ENCODE peak calls at places on chromosomes 7 and 10, in nine cellular contexts. N, L, O, X, C, Q, R, W and Z are unnamed samples.

GRCh38 chr7:83738436-83738835 is 89.5 kb upstream of the SEMA3E start:
- DNase-seq in N (no peak), L (no peak), O (no peak), X (no peak), C (no peak), Q (no peak), R (no peak), W (no peak), Z (no peak)

GRCh38 chr10:2541176-2541575 is 526.2 kb upstream of the PFKP start:
- DNase-seq in N (no peak), L (no peak), O (no peak), X (no peak), C (no peak), Q (no peak), R (no peak), W (no peak), Z (no peak)

GRCh38 chr10:80472234-80473095 is 18.4 kb downstream of the TSPAN14 start:
- DNase-seq in N (no peak), L (peak), O (no peak), X (no peak), C (peak), Q (no peak), R (no peak), W (no peak), Z (no peak)

GRCh38 chr10:17673517-17674051 is 29.6 kb downstream of the STAM start:
- DNase-seq in N (peak), L (no peak), O (no peak), X (no peak), C (peak), Q (no peak), R (peak), W (no peak), Z (peak)

GRCh38 chr7:134029-134428 is 58.3 kb upstream of the FAM20C start:
- DNase-seq in N (no peak), L (no peak), O (no peak), X (no peak), C (no peak), Q (no peak), R (no peak), W (no peak), Z (no peak)

GRCh38 chr7:112173214-112173905 is 32.8 kb downstream of the DOCK4 start:
- DNase-seq in N (no peak), L (no peak), O (no peak), X (no peak), C (no peak), Q (no peak), R (no peak), W (no peak), Z (no peak)

GRCh38 chr7:98874942-98875341 is 3.4 kb upstream of the TRRAP start:
- DNase-seq in N (no peak), L (no peak), O (peak), X (no peak), C (no peak), Q (no peak), R (no peak), W (no peak), Z (no peak)

GRCh38 chr7:143929224-143929920 is 5.7 kb upstream of the OR2F2 start:
- DNase-seq in N (no peak), L (no peak), O (no peak), X (no peak), C (peak), Q (no peak), R (no peak), W (no peak), Z (no peak)

GRCh38 chr10:49609283-49610014 is 661 bp upstream of the SLC18A3 start:
- DNase-seq in N (no peak), L (no peak), O (peak), X (no peak), C (no peak), Q (no peak), R (no peak), W (no peak), Z (no peak)

GRCh38 chr10:29709484-29710002 is 74.8 kb upstream of the SVIL start:
- DNase-seq in N (no peak), L (no peak), O (no peak), X (no peak), C (no peak), Q (no peak), R (no peak), W (no peak), Z (no peak)

GRCh38 chr10:97879241-97879640 is 29.6 kb downstream of the GOLGA7B start:
- DNase-seq in N (no peak), L (no peak), O (no peak), X (no peak), C (no peak), Q (no peak), R (no peak), W (no peak), Z (peak)

GRCh38 chr10:118471863-118472262 is 123.6 kb downstream of the PRLHR start:
- DNase-seq in N (no peak), L (no peak), O (no peak), X (no peak), C (peak), Q (no peak), R (no peak), W (no peak), Z (no peak)

GRCh38 chr7:8114175-8114574 is 145.6 kb downstream of the GLCCI1 start:
- DNase-seq in N (no peak), L (no peak), O (no peak), X (no peak), C (no peak), Q (no peak), R (no peak), W (no peak), Z (no peak)
- TF ChIP-seq POLR2A in N (no peak), L (no peak), O (no peak), X (no peak), C (no peak), Q (no peak), R (no peak), W (no peak), Z (no peak)

DNA sequence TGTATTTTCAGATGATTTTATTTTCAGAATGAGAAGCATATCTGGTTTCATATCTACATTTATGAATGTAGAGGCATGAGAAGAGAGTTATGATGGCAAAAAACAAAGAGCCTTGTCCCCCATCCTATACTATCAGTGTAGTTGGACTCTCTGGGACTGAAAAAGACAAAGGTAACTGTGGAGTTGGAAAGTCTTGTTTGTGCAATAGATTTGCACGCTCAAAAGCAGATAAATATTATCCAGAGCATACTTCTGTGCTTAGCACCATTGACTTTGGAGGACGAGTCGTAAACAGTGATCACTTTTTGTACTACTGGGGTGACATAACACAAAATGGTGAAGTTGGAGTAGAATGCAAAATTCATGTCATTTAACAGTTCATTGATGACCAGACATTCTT is 85.2 kb upstream of the EGFR start:
- DNase-seq in N (no peak), L (no peak), O (no peak), X (no peak), C (no peak), Q (no peak), R (no peak), W (no peak), Z (no peak)
- TF ChIP-seq POLR2A in N (no peak), L (no peak), O (no peak), X (no peak), C (no peak), Q (no peak), R (no peak), W (no peak), Z (no peak)

GRCh38 chr7:130948913-130949312 is 214.9 kb upstream of the KLF14 start:
- DNase-seq in N (no peak), L (no peak), O (no peak), X (no peak), C (no peak), Q (no peak), R (no peak), W (no peak), Z (no peak)
- TF ChIP-seq POLR2A in N (no peak), L (peak), O (no peak), X (no peak), C (no peak), Q (no peak), R (no peak), W (no peak), Z (no peak)

DNA sequence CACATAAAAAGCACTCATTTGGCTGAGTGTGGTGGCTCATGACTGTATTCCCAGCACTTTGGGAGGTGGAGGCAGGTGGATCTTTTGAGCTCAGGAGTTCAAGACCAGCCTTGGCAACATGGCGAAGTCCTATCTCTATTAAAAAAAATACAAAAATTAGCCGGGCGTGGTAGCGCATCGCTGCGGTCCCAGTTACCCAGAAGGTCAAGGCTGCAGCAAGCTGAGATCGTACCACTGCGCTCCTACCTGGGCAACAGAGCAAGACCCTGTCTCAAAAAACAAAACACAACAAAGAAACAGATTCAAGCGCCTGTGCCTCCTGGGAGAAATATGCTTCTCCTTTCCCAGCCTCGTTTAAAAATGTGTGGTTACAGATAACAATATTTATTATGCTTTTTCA is 2.2 kb upstream of the ABCF2 start:
- DNase-seq in N (no peak), L (no peak), O (no peak), X (no peak), C (no peak), Q (no peak), R (no peak), W (no peak), Z (no peak)
- TF ChIP-seq POLR2A in N (no peak), L (no peak), O (no peak), X (no peak), C (no peak), Q (no peak), R (no peak), W (no peak), Z (no peak)

GRCh38 chr10:110209926-110210662 is 2.7 kb downstream of the MXI1 start:
- DNase-seq in N (peak), L (no peak), O (no peak), X (peak), C (peak), Q (peak), R (no peak), W (peak), Z (peak)

GRCh38 chr10:110211455-110211843 is 4.0 kb downstream of the MXI1 start:
- DNase-seq in N (no peak), L (no peak), O (no peak), X (no peak), C (no peak), Q (no peak), R (no peak), W (no peak), Z (no peak)

GRCh38 chr10:110214380-110214826 is 7.0 kb downstream of the MXI1 start:
- DNase-seq in N (peak), L (peak), O (no peak), X (no peak), C (peak), Q (no peak), R (no peak), W (no peak), Z (no peak)

GRCh38 chr10:110210663-110211454 is 3.5 kb downstream of the MXI1 start:
- DNase-seq in N (peak), L (peak), O (peak), X (peak), C (peak), Q (peak), R (peak), W (peak), Z (peak)

DNA sequence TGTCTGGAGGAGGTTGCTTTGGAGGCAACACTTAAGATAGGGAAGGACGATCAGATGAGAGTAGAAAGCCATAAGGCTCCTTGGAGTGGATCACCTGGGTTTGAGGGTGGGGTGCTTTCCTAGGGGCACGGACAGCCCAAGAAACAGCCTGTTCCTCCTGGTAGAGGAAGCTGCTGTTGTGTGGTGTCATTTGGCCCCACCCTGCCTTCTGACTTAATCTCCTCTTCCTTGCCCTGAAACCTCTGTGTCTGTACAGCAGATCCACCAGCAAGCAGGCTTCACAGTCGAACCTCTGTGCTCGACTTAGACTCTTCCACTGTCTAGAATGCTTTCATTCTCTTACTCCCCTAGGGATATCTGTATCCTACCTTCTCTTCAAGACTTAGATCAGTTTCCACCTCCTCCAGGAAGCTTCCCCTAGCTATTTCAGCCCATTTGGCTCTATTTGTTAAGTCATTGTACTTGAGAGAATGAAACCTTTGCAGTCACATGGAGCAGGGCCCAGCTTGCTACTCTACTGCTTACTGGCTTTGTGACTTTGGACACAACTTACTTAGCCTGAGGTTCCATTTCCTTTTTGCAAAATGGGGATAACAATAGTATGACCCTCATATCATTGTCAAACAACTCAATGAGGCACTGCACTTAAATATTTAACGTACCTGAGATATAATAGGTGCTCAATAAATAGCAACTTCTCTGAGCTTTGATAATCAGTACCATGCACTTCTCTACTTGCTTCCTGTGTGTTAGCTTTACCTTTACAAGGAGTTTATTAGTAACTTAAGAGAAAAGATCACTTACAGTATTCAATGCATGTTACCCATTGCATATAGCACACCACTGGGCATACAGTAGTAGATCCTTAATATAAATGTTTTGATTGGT is 5.0 kb downstream of the MXI1 start:
- DNase-seq in N (peak), L (no peak), O (no peak), X (no peak), C (no peak), Q (peak), R (no peak), W (peak), Z (peak)
- TF ChIP-seq POLR2A in N (no peak), L (no peak), O (peak), X (no peak), C (no peak), Q (peak), R (no peak), W (no peak), Z (peak)

GRCh38 chr7:68873616-68874015 is 724.7 kb upstream of the AUTS2 start:
- DNase-seq in N (no peak), L (no peak), O (no peak), X (no peak), C (no peak), Q (no peak), R (no peak), W (no peak), Z (no peak)
- TF ChIP-seq POLR2A in N (no peak), L (no peak), O (no peak), X (no peak), C (no peak), Q (no peak), R (no peak), W (no peak), Z (no peak)

GRCh38 chr7:73758581-73759138 is 11.4 kb downstream of the CLDN3 start:
- DNase-seq in N (no peak), L (no peak), O (no peak), X (no peak), C (no peak), Q (peak), R (no peak), W (no peak), Z (peak)
- TF ChIP-seq POLR2A in N (no peak), L (no peak), O (no peak), X (no peak), C (no peak), Q (peak), R (no peak), W (no peak), Z (no peak)